ENCODE peak calls at places on chromosome 11, in nine cellular contexts. T is MM.1S, I is NB4, A is SK-N-SH, B is activated B cell treated with CpG ODN at 0.5 μM for 24 hours, O is lower lobe of right lung, J is pancreas, N is fibroblast of lung, S is A673. P is an unnamed sample.

GRCh38 chr11:108906826-108907225 is 242.0 kb downstream of the DDX10 start:
- DNase-seq in B (no peak), I (no peak), N (peak; percentile 54), J (no peak), T (no peak), A (no peak), S (peak; percentile 95), O (no peak), P (no peak)

GRCh38 chr11:33987975-33988580 is 63.5 kb upstream of the CAPRIN1 start:
- DNase-seq in I (peak; percentile 89), O (peak; percentile 79), A (peak; percentile 85), T (peak; percentile 86), B (peak; percentile 29), N (peak; percentile 71), J (no peak), S (peak; percentile 99), P (peak; percentile 58)

GRCh38 chr11:18934195-18934808 is 4.9 kb downstream of the MRGPRX1 start:
- DNase-seq in N (no peak), A (no peak), O (no peak), J (no peak), B (no peak), T (no peak), S (no peak), I (no peak), P (no peak)

GRCh38 chr11:14587203-14587602 is 56.4 kb upstream of the PDE3B start:
- DNase-seq in T (no peak), S (no peak), I (no peak), A (no peak), O (no peak), N (no peak), B (no peak), J (no peak), P (no peak)

GRCh38 chr11:113504071-113504470 is 28.9 kb upstream of the DRD2 start:
- DNase-seq in A (no peak), O (no peak), N (no peak), S (no peak), J (no peak), B (no peak), T (no peak), I (no peak), P (no peak)

GRCh38 chr11:43214471-43214870 is 97.3 kb upstream of the API5 start:
- DNase-seq in A (no peak), N (no peak), O (no peak), S (no peak), T (no peak), B (no peak), J (no peak), I (no peak), P (no peak)

GRCh38 chr11:1341928-1342524 is 32.6 kb upstream of the TOLLIP start:
- DNase-seq in S (peak; percentile 85), O (no peak), I (peak; percentile 37), N (peak; percentile 26), B (no peak), A (no peak), T (no peak), J (no peak), P (no peak)

GRCh38 chr11:131841028-131841427 is 470.6 kb downstream of the NTM start:
- DNase-seq in O (no peak), J (no peak), T (no peak), B (no peak), S (no peak), N (no peak), A (no peak), I (peak; percentile 13), P (no peak)

GRCh38 chr11:113603277-113604059 is 102.6 kb downstream of the TMPRSS5 start:
- DNase-seq in I (no peak), S (no peak), J (no peak), T (no peak), B (no peak), O (no peak), N (peak; percentile 78), A (no peak), P (no peak)

DNA sequence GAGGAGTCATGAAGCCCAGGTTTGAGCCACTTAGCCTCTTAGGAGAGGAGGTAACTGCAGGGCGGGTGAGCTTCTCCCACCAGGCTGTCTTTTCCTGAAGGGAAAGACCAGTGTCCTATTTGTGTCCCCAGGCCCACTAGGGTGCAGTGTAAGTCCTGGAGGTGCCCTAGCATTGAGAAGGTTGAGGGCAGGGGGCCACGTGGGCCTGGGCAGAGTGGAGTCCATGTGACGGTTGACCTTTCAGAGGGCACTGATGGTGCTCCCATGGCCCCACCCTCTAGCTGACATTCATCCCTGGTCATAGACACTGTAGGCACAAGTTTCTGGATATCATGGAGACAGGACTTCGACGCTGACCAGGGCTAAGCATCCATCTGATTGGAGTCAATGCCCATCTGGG is 44.1 kb upstream of the TP53I11 start:
- DNase-seq in S (no peak), A (no peak), O (no peak), I (no peak), T (no peak), B (no peak), J (no peak), N (no peak), P (no peak)
- TF ChIP-seq CTCF in S (peak; percentile 7), A (no peak), O (no peak), I (no peak), T (no peak), B (no peak), J (no peak), N (no peak), P (no peak)

GRCh38 chr11:47550288-47551052 is 2.5 kb downstream of the CELF1 start:
- DNase-seq in N (no peak), O (no peak), T (no peak), S (no peak), A (no peak), I (peak; percentile 20), J (no peak), B (no peak), P (no peak)

GRCh38 chr11:47552581-47553416 is at the start of gene CELF1:
- DNase-seq in S (peak; percentile 100), O (peak; percentile 95), T (peak; percentile 93), A (peak; percentile 95), B (peak; percentile 93), N (peak; percentile 82), I (peak; percentile 93), J (peak; percentile 95), P (peak; percentile 90)

GRCh38 chr11:47551086-47551485 is 1.8 kb downstream of the CELF1 start:
- DNase-seq in N (peak; percentile 32), J (no peak), B (no peak), S (peak; percentile 61), T (peak; percentile 60), O (no peak), A (peak; percentile 37), I (peak; percentile 62), P (no peak)

GRCh38 chr11:47552086-47552580 is 799 bp downstream of the CELF1 start:
- DNase-seq in B (no peak), N (peak; percentile 70), O (no peak), J (peak; percentile 75), S (peak; percentile 78), A (peak; percentile 52), I (peak; percentile 56), T (peak; percentile 35), P (no peak)

DNA sequence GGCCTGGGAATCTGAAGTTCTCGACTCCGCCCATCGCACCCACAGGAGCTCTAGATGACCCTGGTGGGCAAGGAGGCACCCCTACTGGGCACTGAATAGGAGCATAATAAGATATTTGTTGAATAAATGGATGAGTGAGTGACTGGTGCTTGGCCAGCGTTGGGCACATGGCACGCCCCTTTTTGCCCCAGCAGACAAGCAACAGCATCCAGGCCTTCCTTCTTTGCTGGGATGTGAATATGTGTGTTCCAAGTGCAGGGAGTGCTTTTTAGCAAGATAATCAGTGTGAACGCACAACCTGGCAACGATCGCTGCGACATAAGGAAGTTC is 450 bp upstream of the CELF1 start:
- DNase-seq in B (no peak), S (no peak), I (no peak), O (no peak), N (no peak), A (no peak), J (no peak), T (no peak), P (no peak)
- TF ChIP-seq CTCF in B (no peak), S (no peak), I (no peak), O (peak; percentile 35), N (no peak), A (no peak), J (peak; percentile 48), T (no peak), P (no peak)

GRCh38 chr11:11407065-11407737 is 54.2 kb upstream of the CSNK2A3 start:
- DNase-seq in T (no peak), B (no peak), N (no peak), J (no peak), I (peak; percentile 82), A (peak; percentile 70), S (no peak), O (no peak), P (no peak)
- TF ChIP-seq CTCF in T (no peak), B (no peak), N (no peak), J (no peak), I (no peak), A (no peak), S (no peak), O (peak; percentile 21), P (no peak)

GRCh38 chr11:86047275-86047991 is 21.5 kb downstream of the PICALM start:
- DNase-seq in I (peak; percentile 87), J (no peak), O (no peak), S (peak; percentile 74), T (no peak), N (peak; percentile 63), A (no peak), B (no peak), P (no peak)

GRCh38 chr11:86046111-86046510 is 22.8 kb downstream of the PICALM start:
- DNase-seq in B (no peak), O (no peak), J (no peak), T (no peak), A (no peak), S (no peak), I (no peak), N (peak; percentile 45), P (no peak)

GRCh38 chr11:86041975-86042378 is 26.9 kb downstream of the PICALM start:
- DNase-seq in J (no peak), S (peak; percentile 94), T (peak; percentile 84), B (no peak), O (no peak), N (peak; percentile 90), A (peak; percentile 68), I (peak; percentile 89), P (no peak)

GRCh38 chr11:86040919-86041318 is 28.0 kb downstream of the PICALM start:
- DNase-seq in I (no peak), T (no peak), J (no peak), S (no peak), N (no peak), B (no peak), A (no peak), O (no peak), P (no peak)

DNA sequence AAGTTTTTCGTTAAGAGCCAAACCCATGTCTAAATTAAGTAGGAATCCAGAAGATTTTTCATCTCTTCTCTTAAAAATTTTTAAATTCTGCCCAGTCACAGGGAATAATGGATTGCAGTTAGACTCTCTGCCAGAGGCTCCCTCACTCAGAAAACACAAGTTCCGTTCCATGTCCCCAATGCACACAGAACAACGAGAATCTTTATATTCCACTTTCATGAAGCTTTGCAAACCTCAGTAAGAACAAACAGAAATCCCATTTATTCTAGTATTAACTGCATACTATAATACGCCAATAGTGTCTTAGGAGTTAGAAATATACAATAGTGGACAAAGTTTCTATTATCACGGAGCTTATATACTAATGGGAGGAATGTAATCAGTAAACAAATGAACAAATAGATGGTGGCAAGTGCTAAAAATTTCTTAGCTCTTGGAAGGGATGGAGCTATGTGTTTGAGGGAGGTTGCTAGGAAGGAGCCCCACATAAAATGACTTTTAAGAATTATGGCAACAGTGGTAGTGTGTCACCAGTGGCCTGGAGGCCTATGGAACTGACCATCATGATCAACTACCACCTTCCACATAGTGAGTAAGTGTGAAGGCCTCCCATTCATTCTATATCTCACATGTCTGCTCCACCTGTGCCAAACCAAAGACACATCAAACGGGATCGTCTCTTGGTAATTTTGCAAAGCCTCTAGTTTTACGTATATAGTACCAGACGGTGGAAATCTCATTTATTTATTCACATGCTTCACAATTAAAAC is 24.9 kb downstream of the PICALM start:
- DNase-seq in T (no peak), J (no peak), S (no peak), A (no peak), O (no peak), I (no peak), N (no peak), B (no peak), P (no peak)
- TF ChIP-seq CTCF in T (no peak), J (no peak), S (no peak), A (no peak), O (no peak), I (no peak), N (no peak), B (no peak), P (no peak)